ENCODE peak calls at places on chromosomes 4 and X, in six cellular contexts. One of them, this sample, is unnamed. For H3K4me1, the result is how much of the 10 kb centered on the place peaks cover.

GRCh38 chr4:4419896-4420295 is 33.0 kb downstream of the NSG1 start:
- DNase-seq in tibial nerve: no peak
- DNase-seq in thoracic aorta: no peak
- DNase-seq in neural progenitor cell: no peak
- DNase-seq in cardiac muscle cell: no peak
- DNase-seq in lung: no peak
- DNase-seq in this sample: no peak

GRCh38 chr4:53189011-53189410 is 176.8 kb downstream of the SCFD2 start:
- DNase-seq in lung: no peak
- DNase-seq in thoracic aorta: no peak
- DNase-seq in tibial nerve: no peak
- DNase-seq in neural progenitor cell: no peak
- DNase-seq in cardiac muscle cell: peak
- DNase-seq in this sample: no peak

GRCh38 chr4:122992111-122992510 is 69.7 kb upstream of the NUDT6 start:
- DNase-seq in cardiac muscle cell: peak
- DNase-seq in thoracic aorta: no peak
- DNase-seq in neural progenitor cell: no peak
- DNase-seq in tibial nerve: no peak
- DNase-seq in lung: no peak
- DNase-seq in this sample: no peak

GRCh38 chrX:10922158-10922557 is 189.0 kb upstream of the HCCS start:
- DNase-seq in lung: no peak
- DNase-seq in cardiac muscle cell: peak
- DNase-seq in neural progenitor cell: no peak
- DNase-seq in thoracic aorta: no peak
- DNase-seq in tibial nerve: no peak
- DNase-seq in this sample: no peak

GRCh38 chr4:186606593-186606992 is 51.2 kb upstream of the MTNR1A start:
- DNase-seq in neural progenitor cell: peak
- DNase-seq in lung: no peak
- DNase-seq in tibial nerve: no peak
- DNase-seq in cardiac muscle cell: peak
- DNase-seq in thoracic aorta: no peak
- DNase-seq in this sample: no peak

GRCh38 chrX:15680401-15680800 is 15.8 kb upstream of the CLTRN start:
- DNase-seq in cardiac muscle cell: peak
- DNase-seq in tibial nerve: no peak
- DNase-seq in thoracic aorta: no peak
- DNase-seq in neural progenitor cell: no peak
- DNase-seq in lung: no peak
- DNase-seq in this sample: no peak

GRCh38 chrX:74511704-74512103 is 90.4 kb downstream of the SLC16A2 start:
- DNase-seq in lung: no peak
- DNase-seq in tibial nerve: no peak
- DNase-seq in cardiac muscle cell: no peak
- DNase-seq in neural progenitor cell: no peak
- DNase-seq in thoracic aorta: no peak
- DNase-seq in this sample: no peak

GRCh38 chr4:74038161-74039064 is at the start of gene CXCL3:
- DNase-seq in neural progenitor cell: peak
- DNase-seq in tibial nerve: peak
- DNase-seq in thoracic aorta: peak
- DNase-seq in lung: peak
- DNase-seq in cardiac muscle cell: peak
- DNase-seq in this sample: peak

GRCh38 chrX:24767557-24767956 is 73.8 kb downstream of the POLA1 start:
- DNase-seq in lung: no peak
- DNase-seq in tibial nerve: no peak
- DNase-seq in neural progenitor cell: no peak
- DNase-seq in thoracic aorta: no peak
- DNase-seq in cardiac muscle cell: peak
- DNase-seq in this sample: no peak

GRCh38 chrX:123803331-123803983 is 56.4 kb upstream of the XIAP start:
- DNase-seq in cardiac muscle cell: peak
- DNase-seq in tibial nerve: peak
- DNase-seq in thoracic aorta: no peak
- DNase-seq in lung: no peak
- DNase-seq in neural progenitor cell: no peak
- DNase-seq in this sample: no peak

GRCh38 chrX:38774249-38774648 is 27.0 kb upstream of the MID1IP1 start:
- DNase-seq in neural progenitor cell: no peak
- DNase-seq in tibial nerve: no peak
- DNase-seq in cardiac muscle cell: no peak
- DNase-seq in lung: no peak
- DNase-seq in thoracic aorta: no peak
- DNase-seq in this sample: no peak

DNA sequence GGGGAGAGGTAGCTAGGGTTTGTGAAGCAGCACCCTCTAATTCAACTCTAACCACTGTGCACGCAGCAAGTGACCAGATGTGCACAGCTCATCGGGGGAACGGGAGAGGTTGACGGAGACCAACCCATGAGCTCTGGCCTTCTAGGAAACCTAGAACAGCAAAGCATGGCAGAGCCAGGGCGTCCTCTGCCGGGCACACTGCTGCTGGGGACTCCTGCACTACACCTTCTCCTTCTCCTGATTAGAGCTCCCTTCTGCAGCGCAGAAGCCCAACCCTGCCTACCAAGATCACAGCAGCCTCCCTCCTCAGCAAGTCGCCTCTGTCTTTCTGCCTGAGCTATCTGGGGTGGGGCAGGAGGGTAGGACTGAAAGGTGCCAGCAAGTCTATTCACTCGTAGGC is 252.3 kb upstream of the PSAPL1 start:
- DNase-seq in cardiac muscle cell: no peak
- DNase-seq in thoracic aorta: no peak
- DNase-seq in lung: no peak
- DNase-seq in tibial nerve: no peak
- DNase-seq in neural progenitor cell: no peak
- DNase-seq in this sample: no peak
- H3K4me1 ChIP-seq in cardiac muscle cell: under half
- H3K4me1 ChIP-seq in thoracic aorta: under half
- H3K4me1 ChIP-seq in lung: under half
- H3K4me1 ChIP-seq in tibial nerve: under half
- H3K4me1 ChIP-seq in neural progenitor cell: under half
- H3K4me1 ChIP-seq in this sample: under half

DNA sequence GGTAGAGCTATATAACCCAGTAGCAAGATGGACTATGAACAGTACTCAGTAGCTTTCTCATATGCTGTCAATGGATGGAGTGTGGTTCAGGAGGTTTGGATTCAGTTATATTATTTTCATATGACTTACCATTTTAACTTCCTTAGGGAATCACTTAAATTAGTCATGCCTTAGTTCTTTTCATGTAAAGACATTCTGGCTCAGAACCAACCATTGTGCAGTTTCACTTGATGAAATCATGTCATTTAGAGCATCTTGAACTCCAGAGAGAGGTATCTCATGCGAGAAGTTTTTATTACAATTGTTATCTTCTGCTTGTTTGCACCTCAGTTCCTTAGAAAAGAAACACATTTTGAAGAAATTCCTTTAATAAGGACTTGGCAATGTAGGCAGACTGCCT is 55.8 kb downstream of the IL1RAPL2 start:
- DNase-seq in neural progenitor cell: no peak
- DNase-seq in thoracic aorta: no peak
- DNase-seq in cardiac muscle cell: no peak
- DNase-seq in lung: no peak
- DNase-seq in tibial nerve: no peak
- DNase-seq in this sample: no peak
- H3K4me1 ChIP-seq in neural progenitor cell: under half
- H3K4me1 ChIP-seq in thoracic aorta: under half
- H3K4me1 ChIP-seq in cardiac muscle cell: under half
- H3K4me1 ChIP-seq in lung: under half
- H3K4me1 ChIP-seq in tibial nerve: under half
- H3K4me1 ChIP-seq in this sample: under half

GRCh38 chr4:17492058-17492741 is 19.7 kb downstream of the QDPR start:
- DNase-seq in neural progenitor cell: no peak
- DNase-seq in cardiac muscle cell: peak
- DNase-seq in tibial nerve: no peak
- DNase-seq in thoracic aorta: no peak
- DNase-seq in lung: no peak
- DNase-seq in this sample: no peak

GRCh38 chr4:17491196-17491595 is 20.7 kb downstream of the QDPR start:
- DNase-seq in thoracic aorta: no peak
- DNase-seq in cardiac muscle cell: no peak
- DNase-seq in tibial nerve: no peak
- DNase-seq in neural progenitor cell: no peak
- DNase-seq in lung: no peak
- DNase-seq in this sample: no peak

GRCh38 chr4:17489123-17489522 is 22.8 kb downstream of the QDPR start:
- DNase-seq in neural progenitor cell: no peak
- DNase-seq in tibial nerve: no peak
- DNase-seq in thoracic aorta: no peak
- DNase-seq in lung: no peak
- DNase-seq in cardiac muscle cell: no peak
- DNase-seq in this sample: no peak

GRCh38 chr4:17490575-17491059 is 21.3 kb downstream of the QDPR start:
- DNase-seq in cardiac muscle cell: no peak
- DNase-seq in thoracic aorta: no peak
- DNase-seq in neural progenitor cell: no peak
- DNase-seq in lung: no peak
- DNase-seq in tibial nerve: no peak
- DNase-seq in this sample: no peak

GRCh38 chr4:17489721-17490120 is 22.2 kb downstream of the QDPR start:
- DNase-seq in thoracic aorta: no peak
- DNase-seq in lung: no peak
- DNase-seq in neural progenitor cell: no peak
- DNase-seq in tibial nerve: no peak
- DNase-seq in cardiac muscle cell: no peak
- DNase-seq in this sample: no peak
- H3K4me1 ChIP-seq in thoracic aorta: under half
- H3K4me1 ChIP-seq in lung: under half
- H3K4me1 ChIP-seq in neural progenitor cell: under half
- H3K4me1 ChIP-seq in tibial nerve: under half
- H3K4me1 ChIP-seq in cardiac muscle cell: under half
- H3K4me1 ChIP-seq in this sample: under half

GRCh38 chr4:88012652-88013051 is 5.2 kb downstream of the PKD2 start:
- DNase-seq in lung: no peak
- DNase-seq in cardiac muscle cell: no peak
- DNase-seq in tibial nerve: no peak
- DNase-seq in neural progenitor cell: no peak
- DNase-seq in thoracic aorta: no peak
- DNase-seq in this sample: no peak
- H3K4me1 ChIP-seq in lung: under half
- H3K4me1 ChIP-seq in cardiac muscle cell: under half
- H3K4me1 ChIP-seq in tibial nerve: half or more
- H3K4me1 ChIP-seq in neural progenitor cell: under half
- H3K4me1 ChIP-seq in thoracic aorta: half or more
- H3K4me1 ChIP-seq in this sample: under half

GRCh38 chr4:153728660-153729059 is 31.2 kb downstream of the RNF175 start:
- DNase-seq in neural progenitor cell: no peak
- DNase-seq in thoracic aorta: no peak
- DNase-seq in cardiac muscle cell: no peak
- DNase-seq in lung: no peak
- DNase-seq in tibial nerve: no peak
- DNase-seq in this sample: no peak
- H3K4me1 ChIP-seq in neural progenitor cell: under half
- H3K4me1 ChIP-seq in thoracic aorta: under half
- H3K4me1 ChIP-seq in cardiac muscle cell: under half
- H3K4me1 ChIP-seq in lung: under half
- H3K4me1 ChIP-seq in tibial nerve: under half
- H3K4me1 ChIP-seq in this sample: under half

GRCh38 chr4:184807797-184808718 is 17.7 kb downstream of the ACSL1 start:
- DNase-seq in cardiac muscle cell: peak
- DNase-seq in tibial nerve: no peak
- DNase-seq in neural progenitor cell: peak
- DNase-seq in lung: no peak
- DNase-seq in thoracic aorta: no peak
- DNase-seq in this sample: no peak

GRCh38 chr4:184806711-184807110 is 19.1 kb downstream of the ACSL1 start:
- DNase-seq in tibial nerve: no peak
- DNase-seq in lung: no peak
- DNase-seq in cardiac muscle cell: no peak
- DNase-seq in neural progenitor cell: no peak
- DNase-seq in thoracic aorta: no peak
- DNase-seq in this sample: no peak

GRCh38 chr4:184806246-184806550 is 19.6 kb downstream of the ACSL1 start:
- DNase-seq in tibial nerve: no peak
- DNase-seq in cardiac muscle cell: no peak
- DNase-seq in lung: no peak
- DNase-seq in thoracic aorta: no peak
- DNase-seq in neural progenitor cell: no peak
- DNase-seq in this sample: no peak

GRCh38 chr4:184808719-184809062 is 17.1 kb downstream of the ACSL1 start:
- DNase-seq in lung: no peak
- DNase-seq in tibial nerve: no peak
- DNase-seq in cardiac muscle cell: no peak
- DNase-seq in neural progenitor cell: no peak
- DNase-seq in thoracic aorta: no peak
- DNase-seq in this sample: no peak

GRCh38 chr4:184807261-184807660 is 18.5 kb downstream of the ACSL1 start:
- DNase-seq in tibial nerve: no peak
- DNase-seq in thoracic aorta: no peak
- DNase-seq in neural progenitor cell: no peak
- DNase-seq in lung: no peak
- DNase-seq in cardiac muscle cell: no peak
- DNase-seq in this sample: no peak
- H3K4me1 ChIP-seq in tibial nerve: half or more
- H3K4me1 ChIP-seq in thoracic aorta: under half
- H3K4me1 ChIP-seq in neural progenitor cell: under half
- H3K4me1 ChIP-seq in lung: under half
- H3K4me1 ChIP-seq in cardiac muscle cell: under half
- H3K4me1 ChIP-seq in this sample: half or more

DNA sequence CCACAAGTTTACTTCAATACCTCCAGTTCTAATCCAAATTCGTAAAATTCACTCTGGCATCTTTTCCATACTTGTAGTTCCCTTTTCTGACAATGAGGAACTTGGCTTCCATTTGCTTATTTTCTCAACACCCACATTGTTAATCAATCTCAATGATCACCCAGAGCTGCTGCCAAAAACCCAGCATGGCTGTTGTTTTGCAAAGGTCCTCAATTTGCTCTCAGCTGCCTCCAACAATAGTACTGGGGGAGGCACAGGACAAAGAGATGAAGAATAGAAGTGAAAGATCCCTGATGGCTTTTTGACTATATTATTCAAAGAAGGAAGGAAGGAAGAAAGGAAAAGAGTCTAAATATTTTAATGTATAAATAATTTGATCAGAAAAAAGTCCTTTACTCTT is 847.8 kb downstream of the RAPGEF2 start:
- DNase-seq in tibial nerve: no peak
- DNase-seq in cardiac muscle cell: no peak
- DNase-seq in neural progenitor cell: peak
- DNase-seq in lung: no peak
- DNase-seq in thoracic aorta: no peak
- DNase-seq in this sample: no peak
- H3K4me1 ChIP-seq in tibial nerve: under half
- H3K4me1 ChIP-seq in cardiac muscle cell: under half
- H3K4me1 ChIP-seq in neural progenitor cell: under half
- H3K4me1 ChIP-seq in lung: under half
- H3K4me1 ChIP-seq in thoracic aorta: under half
- H3K4me1 ChIP-seq in this sample: under half

DNA sequence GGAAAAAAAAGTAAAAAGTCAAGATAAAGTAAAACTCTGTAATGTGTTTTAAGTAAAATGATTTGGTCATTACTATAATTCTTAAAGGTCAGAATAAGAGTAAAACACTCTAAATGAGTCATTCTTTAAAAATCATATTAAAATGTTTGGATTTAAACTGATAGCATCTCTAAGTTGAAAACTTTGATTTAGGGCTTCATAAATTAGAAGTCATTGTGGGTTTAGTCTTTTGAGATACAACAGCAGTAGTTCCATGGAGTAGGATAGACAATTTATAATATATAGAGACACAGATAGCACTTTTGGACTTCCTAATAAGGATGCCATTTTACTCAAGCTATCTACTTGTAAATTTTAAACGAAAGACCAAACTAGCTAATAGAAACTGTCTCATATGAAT is 77.1 kb upstream of the PABPC4L start:
- DNase-seq in lung: no peak
- DNase-seq in cardiac muscle cell: no peak
- DNase-seq in thoracic aorta: no peak
- DNase-seq in neural progenitor cell: no peak
- DNase-seq in tibial nerve: no peak
- DNase-seq in this sample: no peak
- H3K4me1 ChIP-seq in lung: under half
- H3K4me1 ChIP-seq in cardiac muscle cell: under half
- H3K4me1 ChIP-seq in thoracic aorta: under half
- H3K4me1 ChIP-seq in neural progenitor cell: under half
- H3K4me1 ChIP-seq in tibial nerve: under half
- H3K4me1 ChIP-seq in this sample: under half

This sample was measured in gastrocnemius medialis.